ENCODE peak calls at places on chromosome 12, in nine cellular contexts. M is PC-9, F is transverse colon, S is progenitor cell of endocrine pancreas, Q is lower lobe of right lung, A is nephron progenitor cell, R is testis, I is foreskin fibroblast, W is tibial artery. X is an unnamed sample.

GRCh38 chr12:41220931-41221330 is 32.8 kb downstream of the PDZRN4 start:
- DNase-seq in A (no peak), R (no peak), Q (no peak), W (no peak), F (no peak), I (no peak), M (no peak), S (no peak), X (no peak)

GRCh38 chr12:7130791-7131501 is 775 bp downstream of the CLSTN3 start:
- DNase-seq in R (peak; percentile 73), W (no peak), I (peak; percentile 77), F (peak; percentile 64), A (peak; percentile 70), Q (peak; percentile 69), M (peak; percentile 79), S (peak; percentile 60), X (peak; percentile 61)

GRCh38 chr12:13203028-13203922 is 6.7 kb downstream of the EMP1 start:
- DNase-seq in I (peak; percentile 65), F (peak; percentile 41), Q (peak; percentile 50), A (no peak), W (peak; percentile 75), R (peak; percentile 47), S (no peak), M (peak; percentile 83), X (no peak)

GRCh38 chr12:64387201-64387816 is 3.2 kb downstream of the C12orf56 start:
- DNase-seq in S (no peak), W (no peak), Q (no peak), I (peak; percentile 26), F (no peak), M (no peak), R (no peak), A (no peak), X (no peak)

GRCh38 chr12:12714276-12715001 is 2.7 kb upstream of the CDKN1B start:
- DNase-seq in A (peak; percentile 39), W (no peak), M (peak; percentile 47), F (peak; percentile 77), I (peak; percentile 51), R (peak; percentile 68), S (no peak), Q (peak; percentile 60), X (peak; percentile 30)

GRCh38 chr12:25123126-25123525 is 71.8 kb downstream of the DNAI7 start:
- DNase-seq in M (no peak), R (no peak), F (no peak), A (no peak), W (no peak), I (no peak), Q (no peak), S (no peak), X (no peak)

GRCh38 chr12:20475542-20475941 is 107.2 kb downstream of the PDE3A start:
- DNase-seq in I (no peak), Q (no peak), F (no peak), R (no peak), M (no peak), W (no peak), S (no peak), A (no peak), X (no peak)

GRCh38 chr12:45585522-45586230 is 143.8 kb upstream of the ARID2 start:
- DNase-seq in I (no peak), S (no peak), M (no peak), R (no peak), W (peak; percentile 66), F (no peak), Q (no peak), A (no peak), X (no peak)

GRCh38 chr12:113271853-113272561 is 50.7 kb downstream of the TPCN1 start:
- DNase-seq in M (no peak), S (no peak), F (peak; percentile 55), W (peak; percentile 94), Q (peak; percentile 79), A (no peak), R (peak; percentile 74), I (peak; percentile 93), X (no peak)

GRCh38 chr12:106217706-106218105 is 30.1 kb downstream of the CKAP4 start:
- DNase-seq in F (no peak), R (no peak), A (no peak), S (no peak), I (no peak), W (no peak), Q (no peak), M (no peak), X (no peak)

GRCh38 chr12:55820679-55821078 is 2.8 kb downstream of the ORMDL2 start:
- DNase-seq in F (no peak), A (no peak), Q (no peak), R (no peak), W (no peak), S (no peak), I (peak; percentile 58), M (no peak), X (no peak)

GRCh38 chr12:76374395-76375020 is 26.3 kb upstream of the BBS10 start:
- DNase-seq in S (no peak), I (peak; percentile 34), M (no peak), A (no peak), F (no peak), W (no peak), R (no peak), Q (no peak), X (peak; percentile 9)

GRCh38 chr12:130132831-130133635 is 29.2 kb upstream of the FZD10 start:
- DNase-seq in S (no peak), Q (no peak), A (no peak), R (no peak), W (no peak), M (no peak), F (no peak), I (no peak), X (no peak)

GRCh38 chr12:65609359-65609771 is 214.9 kb upstream of the HMGA2 start:
- DNase-seq in A (no peak), F (no peak), S (no peak), W (no peak), R (no peak), M (no peak), I (peak; percentile 97), Q (no peak), X (peak; percentile 44)
- TF ChIP-seq CTCF in A (no peak), F (no peak), S (no peak), W (no peak), R (no peak), M (peak; percentile 21), I (peak; percentile 17), Q (no peak), X (no peak)

GRCh38 chr12:70686907-70687306 is 49.7 kb upstream of the PTPRB start:
- DNase-seq in S (no peak), W (no peak), R (no peak), F (no peak), Q (no peak), A (no peak), M (no peak), I (no peak), X (no peak)

GRCh38 chr12:70695361-70696023 is 58.3 kb upstream of the PTPRB start:
- DNase-seq in S (no peak), A (no peak), W (no peak), Q (no peak), R (no peak), I (no peak), F (no peak), M (no peak), X (no peak)

GRCh38 chr12:70698345-70698744 is 61.1 kb upstream of the PTPRB start:
- DNase-seq in R (no peak), A (no peak), I (no peak), F (no peak), W (no peak), M (no peak), Q (no peak), S (no peak), X (no peak)

GRCh38 chr12:70691018-70691672 is 53.9 kb upstream of the PTPRB start:
- DNase-seq in S (no peak), W (no peak), M (no peak), R (no peak), A (no peak), Q (no peak), I (peak; percentile 29), F (no peak), X (no peak)

GRCh38 chr12:70692681-70693288 is 55.6 kb upstream of the PTPRB start:
- DNase-seq in F (no peak), Q (no peak), A (no peak), I (peak; percentile 60), W (no peak), S (no peak), M (no peak), R (no peak), X (no peak)
- TF ChIP-seq CTCF in F (peak; percentile 21), Q (peak; percentile 39), A (peak; percentile 21), I (peak; percentile 42), W (peak; percentile 35), S (peak; percentile 54), M (peak; percentile 66), R (peak; percentile 43), X (peak; percentile 18)

GRCh38 chr12:52036587-52037171 is 14.6 kb upstream of the NR4A1 start:
- DNase-seq in A (peak; percentile 85), W (peak; percentile 95), I (peak; percentile 91), S (peak; percentile 64), F (peak; percentile 94), M (peak; percentile 85), Q (peak; percentile 92), R (peak; percentile 94), X (peak; percentile 84)

GRCh38 chr12:52035926-52036325 is 15.3 kb upstream of the NR4A1 start:
- DNase-seq in S (no peak), W (no peak), I (no peak), R (no peak), F (no peak), Q (no peak), M (no peak), A (no peak), X (no peak)

GRCh38 chr12:52038447-52038846 is 12.8 kb upstream of the NR4A1 start:
- DNase-seq in A (no peak), F (no peak), W (no peak), R (no peak), I (peak; percentile 54), S (no peak), Q (no peak), M (no peak), X (no peak)

GRCh38 chr12:52033506-52034258 is 17.6 kb upstream of the NR4A1 start:
- DNase-seq in W (no peak), Q (no peak), S (no peak), F (no peak), M (no peak), A (no peak), I (no peak), R (no peak), X (no peak)

DNA sequence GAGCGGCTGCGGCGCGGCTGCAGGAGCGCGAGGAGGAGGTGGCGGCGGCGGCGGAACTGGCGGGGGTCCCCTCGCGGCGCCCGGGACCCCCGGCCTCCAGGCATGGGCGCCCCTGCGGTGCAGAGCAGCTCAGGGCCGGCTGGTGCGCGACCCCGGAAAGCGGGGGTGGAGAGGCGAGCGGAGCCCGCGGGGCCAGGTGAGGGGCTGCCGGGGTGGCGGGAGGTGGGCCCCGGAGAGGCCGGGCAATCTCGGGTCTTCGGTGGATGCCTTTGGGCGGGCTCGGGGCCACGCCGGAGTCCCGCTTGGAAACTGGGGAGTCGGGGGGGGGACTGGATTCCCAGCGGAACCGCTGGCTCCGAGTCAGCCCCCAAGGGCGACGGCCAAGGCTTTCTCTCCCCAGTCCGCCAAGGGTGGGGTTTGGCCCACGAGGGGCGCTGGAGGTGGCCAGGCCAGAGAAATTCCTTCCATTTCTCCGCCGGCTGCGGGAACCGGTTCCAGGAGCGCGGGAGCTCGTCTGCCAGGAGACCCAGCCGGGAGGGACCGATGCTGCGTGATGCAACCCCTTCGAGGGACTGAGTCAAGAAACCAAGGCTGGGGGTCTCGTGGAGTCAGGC is 13.9 kb upstream of the NR4A1 start:
- DNase-seq in I (peak; percentile 58), R (peak; percentile 64), S (peak; percentile 52), W (peak; percentile 91), A (peak; percentile 54), Q (peak; percentile 66), M (peak; percentile 48), F (peak; percentile 61), X (peak; percentile 58)
- TF ChIP-seq CTCF in I (no peak), R (no peak), S (peak; percentile 34), W (no peak), A (no peak), Q (no peak), M (no peak), F (no peak), X (no peak)

GRCh38 chr12:33942172-33942571 is 80.1 kb upstream of the ALG10 start:
- DNase-seq in W (no peak), F (no peak), R (no peak), I (no peak), A (no peak), S (no peak), Q (no peak), M (no peak), X (no peak)
- TF ChIP-seq CTCF in W (no peak), F (no peak), R (no peak), I (no peak), A (no peak), S (peak; percentile 54), Q (no peak), M (peak; percentile 22), X (peak; percentile 33)

X was measured in Calu3.